ENCODE peak calls at places on chromosomes 11 and 22, in ten cellular contexts. N is astrocyte of the cerebellum, T is AG09319, P is HL-60, Y is mucosa of descending colon, I is cardiac muscle cell, W is endothelial cell, J is foreskin fibroblast, K is Caco-2, D is heart right ventricle. S is an unnamed sample.

GRCh38 chr11:122604626-122605025 is 50.9 kb upstream of the UBASH3B start:
- DNase-seq in I (no peak), K (no peak), P (no peak), D (no peak), N (no peak), W (no peak), Y (no peak), T (no peak), J (no peak), S (no peak)

GRCh38 chr11:46485852-46486443 is 94.4 kb upstream of the CHRM4 start:
- DNase-seq in I (peak; percentile 36), Y (no peak), J (no peak), W (no peak), N (no peak), D (no peak), K (no peak), P (no peak), T (no peak), S (no peak)

GRCh38 chr11:77151804-77152513 is 23.9 kb downstream of the MYO7A start:
- DNase-seq in W (no peak), Y (peak; percentile 63), K (no peak), J (no peak), P (peak; percentile 88), N (no peak), T (no peak), I (no peak), D (no peak), S (no peak)

GRCh38 chr22:47044722-47045545 is 282.5 kb downstream of the TBC1D22A start:
- DNase-seq in W (no peak), K (no peak), P (no peak), J (no peak), T (no peak), Y (peak; percentile 27), N (no peak), D (no peak), I (no peak), S (no peak)

GRCh38 chr22:19576460-19577421 is 52.5 kb upstream of the CLDN5 start:
- DNase-seq in P (peak; percentile 82), J (peak; percentile 46), T (no peak), D (peak; percentile 48), I (no peak), N (no peak), W (no peak), K (no peak), Y (no peak), S (peak; percentile 53)

GRCh38 chr11:69127091-69127850 is 28.5 kb upstream of the SMIM38 start:
- DNase-seq in T (no peak), Y (no peak), J (no peak), P (no peak), K (no peak), D (peak; percentile 46), W (no peak), N (no peak), I (no peak), S (no peak)

GRCh38 chr22:44341431-44342346 is 28.9 kb upstream of the SHISAL1 start:
- DNase-seq in Y (no peak), W (no peak), P (no peak), J (no peak), N (no peak), I (peak; percentile 61), T (no peak), D (peak; percentile 24), K (peak; percentile 82), S (no peak)

GRCh38 chr11:98728421-98728820 is 292.3 kb upstream of the CNTN5 start:
- DNase-seq in D (no peak), W (no peak), I (no peak), J (no peak), N (no peak), K (no peak), T (no peak), P (no peak), Y (no peak), S (no peak)

GRCh38 chr11:83827520-83827919 is 541.4 kb upstream of the CCDC90B start:
- DNase-seq in W (no peak), P (no peak), Y (no peak), D (no peak), T (no peak), J (no peak), K (no peak), N (no peak), I (no peak), S (peak; percentile 78)

GRCh38 chr11:47552086-47552580 is 799 bp downstream of the CELF1 start:
- DNase-seq in J (no peak), P (peak; percentile 42), W (peak; percentile 44), I (peak; percentile 57), T (no peak), K (peak; percentile 62), Y (no peak), D (peak; percentile 19), N (no peak), S (peak; percentile 26)

GRCh38 chr11:1888347-1888753 is 3.3 kb downstream of the PRR33 start:
- DNase-seq in D (no peak), I (no peak), K (no peak), T (no peak), Y (no peak), P (no peak), N (no peak), W (no peak), J (no peak), S (no peak)

GRCh38 chr11:104291646-104292045 is 127.7 kb upstream of the PDGFD start:
- DNase-seq in T (no peak), Y (no peak), I (no peak), J (no peak), P (no peak), W (no peak), D (no peak), N (no peak), K (no peak), S (no peak)

GRCh38 chr11:113673566-113674396 is 32.3 kb downstream of the TMPRSS5 start:
- DNase-seq in K (no peak), W (no peak), T (no peak), Y (no peak), J (no peak), D (no peak), N (no peak), P (no peak), I (no peak), S (no peak)

GRCh38 chr22:50474711-50475651 is at the start of gene SBF1:
- DNase-seq in Y (peak; percentile 93), T (peak; percentile 65), D (peak; percentile 92), W (peak; percentile 94), P (peak; percentile 81), J (peak; percentile 87), I (peak; percentile 96), K (peak; percentile 95), N (peak; percentile 69), S (peak; percentile 78)
- TF ChIP-seq CTCF in Y (no peak), T (no peak), D (no peak), W (no peak), P (no peak), J (no peak), I (no peak), K (no peak), N (no peak), S (no peak)

GRCh38 chr11:74926304-74927030 is 22.4 kb downstream of the XRRA1 start:
- DNase-seq in W (no peak), T (no peak), I (no peak), K (no peak), N (no peak), P (no peak), Y (no peak), J (peak; percentile 81), D (no peak), S (peak; percentile 59)

GRCh38 chr11:74927496-74927895 is 21.4 kb downstream of the XRRA1 start:
- DNase-seq in N (no peak), K (no peak), T (no peak), I (no peak), P (no peak), Y (no peak), D (no peak), J (no peak), W (no peak), S (no peak)

GRCh38 chr11:74925281-74925680 is 23.6 kb downstream of the XRRA1 start:
- DNase-seq in I (no peak), N (no peak), P (no peak), D (no peak), K (no peak), Y (no peak), J (peak; percentile 64), W (no peak), T (no peak), S (peak; percentile 36)

DNA sequence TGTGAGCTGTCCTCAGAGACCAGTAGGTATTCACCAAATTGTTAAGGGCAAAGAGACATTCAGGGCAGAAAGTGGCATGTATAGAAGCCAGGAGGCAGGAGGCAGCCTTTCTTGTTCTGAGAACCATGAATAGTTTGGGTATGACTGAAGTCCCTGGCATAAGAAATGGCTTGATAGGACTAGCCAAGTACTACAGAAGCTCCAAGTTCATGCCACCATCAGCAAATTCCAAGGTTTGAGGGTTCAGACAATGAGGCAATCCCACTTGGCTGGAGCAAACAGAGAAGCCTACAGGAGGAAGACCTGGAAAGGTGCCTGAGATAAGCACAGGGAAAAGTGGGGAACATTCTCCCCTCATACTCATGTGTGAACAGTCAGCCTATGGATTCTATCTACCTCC is 25.8 kb downstream of the XRRA1 start:
- DNase-seq in J (no peak), P (no peak), N (no peak), Y (no peak), W (no peak), I (no peak), T (no peak), D (no peak), K (no peak), S (no peak)
- TF ChIP-seq CTCF in J (no peak), P (no peak), N (no peak), Y (no peak), W (no peak), I (no peak), T (no peak), D (no peak), K (no peak), S (no peak)

GRCh38 chr22:38107692-38108515 is 2.6 kb downstream of the BAIAP2L2 start:
- DNase-seq in I (no peak), P (no peak), K (peak; percentile 42), T (no peak), W (no peak), J (peak; percentile 28), D (no peak), Y (peak; percentile 89), N (no peak), S (no peak)
- TF ChIP-seq CTCF in I (no peak), P (no peak), K (no peak), T (peak; percentile 1), W (no peak), J (no peak), D (no peak), Y (no peak), N (no peak), S (no peak)

GRCh38 chr11:62238151-62238550 is 3.9 kb upstream of the SCGB1D2 start:
- DNase-seq in I (no peak), K (no peak), P (no peak), J (no peak), T (no peak), D (no peak), N (no peak), W (no peak), Y (no peak), S (no peak)

GRCh38 chr11:62237499-62237898 is 4.5 kb upstream of the SCGB1D2 start:
- DNase-seq in K (no peak), P (no peak), T (no peak), I (no peak), W (no peak), Y (no peak), D (no peak), J (no peak), N (no peak), S (no peak)

GRCh38 chr11:62236187-62236586 is 5.9 kb upstream of the SCGB1D2 start:
- DNase-seq in K (no peak), N (no peak), J (no peak), W (no peak), P (no peak), T (no peak), I (no peak), Y (no peak), D (no peak), S (no peak)

GRCh38 chr11:62233730-62234129 is 8.3 kb upstream of the SCGB1D2 start:
- DNase-seq in K (no peak), T (no peak), D (no peak), N (no peak), W (no peak), I (no peak), J (no peak), P (no peak), Y (no peak), S (no peak)
- TF ChIP-seq CTCF in K (peak; percentile 13), T (no peak), D (no peak), N (no peak), W (no peak), I (no peak), J (no peak), P (no peak), Y (no peak), S (peak; percentile 49)